ENCODE peak calls at places on chromosomes 6 and 20, in five cellular contexts. E, B, Y, Q and N are unnamed samples.

GRCh38 chr6:75368151-75368779 is 83.7 kb upstream of the TMEM30A start:
- DNase-seq in B (peak; percentile 88), Y (no peak), Q (peak; percentile 63), E (peak; percentile 12), N (no peak)

GRCh38 chr6:1068068-1068467 is 243.8 kb upstream of the FOXQ1 start:
- DNase-seq in E (no peak), Y (no peak), B (no peak), Q (peak; percentile 45), N (no peak)

GRCh38 chr6:157126183-157127098 is 196.9 kb downstream of the TMEM242 start:
- DNase-seq in B (peak; percentile 32), Q (no peak), E (no peak), Y (no peak), N (no peak)

GRCh38 chr6:26043389-26044139 is 43.7 kb upstream of the HFE start:
- DNase-seq in E (peak; percentile 76), B (peak; percentile 57), Q (peak; percentile 99), Y (peak; percentile 62), N (peak; percentile 67)

GRCh38 chr6:90216081-90216977 is 80.3 kb downstream of the BACH2 start:
- DNase-seq in B (peak; percentile 26), Q (peak; percentile 46), E (peak; percentile 48), Y (no peak), N (peak; percentile 50)

GRCh38 chr20:931401-931800 is 15.3 kb upstream of the ANGPT4 start:
- DNase-seq in E (no peak), B (peak; percentile 61), Q (no peak), Y (no peak), N (no peak)

GRCh38 chr20:4038047-4038459 is 22.7 kb upstream of the RNF24 start:
- DNase-seq in Y (peak; percentile 76), E (peak; percentile 82), Q (peak; percentile 79), B (peak; percentile 65), N (peak; percentile 75)

GRCh38 chr20:3494218-3494617 is 23.4 kb downstream of the ATRN start:
- DNase-seq in E (no peak), Y (no peak), Q (no peak), B (no peak), N (no peak)

GRCh38 chr6:157236040-157236725 is 87.1 kb downstream of the TMEM242 start:
- DNase-seq in Y (peak; percentile 18), E (no peak), Q (no peak), B (peak; percentile 43), N (peak; percentile 25)

GRCh38 chr20:4476903-4477302 is 244.8 kb upstream of the PRND start:
- DNase-seq in Y (no peak), Q (no peak), E (no peak), B (no peak), N (no peak)

GRCh38 chr6:12336121-12336971 is 46.2 kb downstream of the EDN1 start:
- DNase-seq in Y (no peak), E (no peak), B (no peak), Q (no peak), N (no peak)

GRCh38 chr20:37275125-37275524 is 13.5 kb upstream of the GHRH start:
- DNase-seq in Q (peak; percentile 29), Y (no peak), E (no peak), B (no peak), N (no peak)

GRCh38 chr20:63132131-63132714 is 83.7 kb downstream of the YTHDF1 start:
- DNase-seq in E (no peak), Q (no peak), Y (no peak), B (no peak), N (no peak)

GRCh38 chr6:2782825-2783187 is 17.6 kb downstream of the WRNIP1 start:
- DNase-seq in Q (no peak), B (no peak), E (no peak), Y (no peak), N (no peak)

GRCh38 chr6:166830185-166830890 is 126.0 kb downstream of the RNASET2 start:
- DNase-seq in Y (peak; percentile 45), B (no peak), E (peak; percentile 41), Q (no peak), N (no peak)

GRCh38 chr6:41937881-41938574 is 3.6 kb downstream of the CCND3 start:
- DNase-seq in Q (peak; percentile 15), Y (peak; percentile 21), E (no peak), B (no peak), N (no peak)

GRCh38 chr6:10156875-10157274 is 258.0 kb downstream of the TFAP2A start:
- DNase-seq in E (no peak), Q (no peak), B (no peak), Y (no peak), N (no peak)